ENCODE peak calls at places on chromosome 3, in seven cellular contexts. One of them, this sample, is unnamed.

GRCh38 chr3:4977001-4977888 is 2.0 kb upstream of the BHLHE40 start:
- DNase-seq in H1: no peak
- DNase-seq in SK-N-SH: peak
- DNase-seq in GM12891: no peak
- DNase-seq in HepG2: peak
- DNase-seq in K562: peak
- DNase-seq in GM12878: peak
- DNase-seq in this sample: no peak

GRCh38 chr3:155912090-155912489 is 41.6 kb downstream of the GMPS start:
- DNase-seq in K562: no peak
- DNase-seq in HepG2: no peak
- DNase-seq in H1: no peak
- DNase-seq in GM12891: no peak
- DNase-seq in SK-N-SH: no peak
- DNase-seq in GM12878: no peak
- DNase-seq in this sample: no peak

GRCh38 chr3:129593595-129594339 is 12.7 kb downstream of the PLXND1 start:
- DNase-seq in H1: no peak
- DNase-seq in GM12878: no peak
- DNase-seq in SK-N-SH: no peak
- DNase-seq in K562: no peak
- DNase-seq in HepG2: peak
- DNase-seq in GM12891: no peak
- DNase-seq in this sample: no peak

GRCh38 chr3:120081719-120082118 is 12.5 kb downstream of the GSK3B start:
- DNase-seq in SK-N-SH: no peak
- DNase-seq in GM12878: no peak
- DNase-seq in HepG2: no peak
- DNase-seq in GM12891: no peak
- DNase-seq in H1: no peak
- DNase-seq in K562: no peak
- DNase-seq in this sample: no peak

GRCh38 chr3:109685084-109686079 is 348.0 kb upstream of the DPPA4 start:
- DNase-seq in GM12891: no peak
- DNase-seq in K562: no peak
- DNase-seq in GM12878: no peak
- DNase-seq in H1: no peak
- DNase-seq in HepG2: no peak
- DNase-seq in SK-N-SH: peak
- DNase-seq in this sample: no peak

GRCh38 chr3:43866529-43867353 is 176.0 kb downstream of the ABHD5 start:
- DNase-seq in GM12891: no peak
- DNase-seq in GM12878: no peak
- DNase-seq in HepG2: no peak
- DNase-seq in K562: no peak
- DNase-seq in SK-N-SH: no peak
- DNase-seq in H1: no peak
- DNase-seq in this sample: no peak

GRCh38 chr3:98329392-98330124 is 24.1 kb upstream of the OR5K4 start:
- DNase-seq in K562: peak
- DNase-seq in SK-N-SH: peak
- DNase-seq in GM12878: peak
- DNase-seq in GM12891: no peak
- DNase-seq in HepG2: peak
- DNase-seq in H1: no peak
- DNase-seq in this sample: no peak

GRCh38 chr3:20546636-20547035 is 360.6 kb upstream of the SGO1 start:
- DNase-seq in SK-N-SH: no peak
- DNase-seq in GM12891: no peak
- DNase-seq in HepG2: no peak
- DNase-seq in H1: no peak
- DNase-seq in GM12878: no peak
- DNase-seq in K562: no peak
- DNase-seq in this sample: no peak

GRCh38 chr3:124793054-124793740 is 62.9 kb downstream of the UMPS start:
- DNase-seq in GM12878: no peak
- DNase-seq in HepG2: no peak
- DNase-seq in K562: no peak
- DNase-seq in GM12891: no peak
- DNase-seq in H1: no peak
- DNase-seq in SK-N-SH: no peak
- DNase-seq in this sample: no peak

GRCh38 chr3:21638488-21638887 is 112.5 kb downstream of the ZNF385D start:
- DNase-seq in K562: no peak
- DNase-seq in H1: no peak
- DNase-seq in SK-N-SH: no peak
- DNase-seq in HepG2: no peak
- DNase-seq in GM12891: no peak
- DNase-seq in GM12878: no peak
- DNase-seq in this sample: no peak

GRCh38 chr3:132421832-132422231 is 4.5 kb downstream of the DNAJC13 start:
- DNase-seq in GM12891: no peak
- DNase-seq in K562: no peak
- DNase-seq in GM12878: no peak
- DNase-seq in SK-N-SH: no peak
- DNase-seq in HepG2: peak
- DNase-seq in H1: no peak
- DNase-seq in this sample: no peak

GRCh38 chr3:40229411-40229810 is 80.1 kb upstream of the EIF1B start:
- DNase-seq in SK-N-SH: no peak
- DNase-seq in GM12891: no peak
- DNase-seq in HepG2: no peak
- DNase-seq in GM12878: peak
- DNase-seq in K562: no peak
- DNase-seq in H1: no peak
- DNase-seq in this sample: no peak

GRCh38 chr3:156547637-156548036 is 7.3 kb downstream of the SSR3 start:
- DNase-seq in K562: no peak
- DNase-seq in HepG2: no peak
- DNase-seq in SK-N-SH: no peak
- DNase-seq in GM12878: no peak
- DNase-seq in H1: no peak
- DNase-seq in GM12891: no peak
- DNase-seq in this sample: no peak

GRCh38 chr3:47780727-47781325 is 867 bp downstream of the SMARCC1 start:
- DNase-seq in SK-N-SH: peak
- DNase-seq in GM12878: no peak
- DNase-seq in K562: no peak
- DNase-seq in H1: no peak
- DNase-seq in GM12891: no peak
- DNase-seq in HepG2: peak
- DNase-seq in this sample: no peak

GRCh38 chr3:191070201-191070600 is 128.8 kb upstream of the OSTN start:
- DNase-seq in SK-N-SH: no peak
- DNase-seq in GM12891: no peak
- DNase-seq in K562: no peak
- DNase-seq in GM12878: no peak
- DNase-seq in HepG2: no peak
- DNase-seq in H1: no peak
- DNase-seq in this sample: no peak

GRCh38 chr3:72042397-72043211 is 257.7 kb upstream of the PROK2 start:
- DNase-seq in GM12891: no peak
- DNase-seq in HepG2: no peak
- DNase-seq in SK-N-SH: no peak
- DNase-seq in H1: no peak
- DNase-seq in GM12878: no peak
- DNase-seq in K562: peak
- DNase-seq in this sample: no peak

GRCh38 chr3:18103591-18103990 is 321.5 kb downstream of the SATB1 start:
- DNase-seq in H1: no peak
- DNase-seq in GM12891: no peak
- DNase-seq in K562: no peak
- DNase-seq in SK-N-SH: no peak
- DNase-seq in GM12878: no peak
- DNase-seq in HepG2: no peak
- DNase-seq in this sample: no peak

GRCh38 chr3:172635588-172635987 is 75.3 kb downstream of the NCEH1 start:
- DNase-seq in H1: no peak
- DNase-seq in K562: no peak
- DNase-seq in GM12878: peak
- DNase-seq in SK-N-SH: no peak
- DNase-seq in GM12891: peak
- DNase-seq in HepG2: no peak
- DNase-seq in this sample: peak

GRCh38 chr3:141368062-141368924 is at the start of gene ZBTB38:
- DNase-seq in K562: peak
- DNase-seq in GM12891: no peak
- DNase-seq in HepG2: peak
- DNase-seq in SK-N-SH: peak
- DNase-seq in H1: peak
- DNase-seq in GM12878: no peak
- DNase-seq in this sample: peak

GRCh38 chr3:59772416-59773408 is 722.9 kb upstream of the CFAP20DC start:
- DNase-seq in GM12878: no peak
- DNase-seq in SK-N-SH: no peak
- DNase-seq in HepG2: no peak
- DNase-seq in H1: no peak
- DNase-seq in K562: no peak
- DNase-seq in GM12891: no peak
- DNase-seq in this sample: no peak

GRCh38 chr3:17399586-17399985 is 342.8 kb downstream of the TBC1D5 start:
- DNase-seq in H1: no peak
- DNase-seq in SK-N-SH: no peak
- DNase-seq in K562: no peak
- DNase-seq in GM12891: no peak
- DNase-seq in HepG2: no peak
- DNase-seq in GM12878: peak
- DNase-seq in this sample: no peak

GRCh38 chr3:186108106-186108940 is 566 bp downstream of the ETV5 start:
- DNase-seq in H1: no peak
- DNase-seq in GM12891: peak
- DNase-seq in SK-N-SH: peak
- DNase-seq in K562: peak
- DNase-seq in HepG2: peak
- DNase-seq in GM12878: no peak
- DNase-seq in this sample: peak

DNA sequence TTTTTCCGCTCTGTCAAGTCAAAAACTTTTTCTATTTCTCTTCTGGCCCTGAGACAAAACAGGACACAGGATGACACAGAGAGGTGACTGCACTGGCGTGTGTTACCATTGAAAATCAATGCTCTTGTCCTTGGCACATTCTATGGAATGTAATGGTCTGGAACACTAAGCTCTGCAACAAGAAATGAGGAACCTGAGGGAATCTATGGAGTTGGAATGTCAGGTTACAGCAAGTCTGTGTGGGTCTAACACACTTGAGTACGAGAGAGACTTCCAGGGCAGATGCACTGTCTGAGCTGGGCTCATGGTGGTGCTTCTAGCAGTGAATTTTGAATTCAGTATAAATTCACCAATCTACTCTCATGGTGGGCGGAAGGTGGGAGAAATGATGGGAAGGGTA is 508.3 kb downstream of the TUSC7 start:
- DNase-seq in H1: no peak
- DNase-seq in GM12878: no peak
- DNase-seq in HepG2: no peak
- DNase-seq in GM12891: no peak
- DNase-seq in SK-N-SH: peak
- DNase-seq in K562: no peak
- DNase-seq in this sample: no peak
- TF ChIP-seq TAF1 in H1: no peak
- TF ChIP-seq TAF1 in GM12878: no peak
- TF ChIP-seq TAF1 in HepG2: no peak
- TF ChIP-seq TAF1 in GM12891: no peak
- TF ChIP-seq TAF1 in SK-N-SH: no peak
- TF ChIP-seq TAF1 in K562: no peak
- TF ChIP-seq TAF1 in this sample: no peak

DNA sequence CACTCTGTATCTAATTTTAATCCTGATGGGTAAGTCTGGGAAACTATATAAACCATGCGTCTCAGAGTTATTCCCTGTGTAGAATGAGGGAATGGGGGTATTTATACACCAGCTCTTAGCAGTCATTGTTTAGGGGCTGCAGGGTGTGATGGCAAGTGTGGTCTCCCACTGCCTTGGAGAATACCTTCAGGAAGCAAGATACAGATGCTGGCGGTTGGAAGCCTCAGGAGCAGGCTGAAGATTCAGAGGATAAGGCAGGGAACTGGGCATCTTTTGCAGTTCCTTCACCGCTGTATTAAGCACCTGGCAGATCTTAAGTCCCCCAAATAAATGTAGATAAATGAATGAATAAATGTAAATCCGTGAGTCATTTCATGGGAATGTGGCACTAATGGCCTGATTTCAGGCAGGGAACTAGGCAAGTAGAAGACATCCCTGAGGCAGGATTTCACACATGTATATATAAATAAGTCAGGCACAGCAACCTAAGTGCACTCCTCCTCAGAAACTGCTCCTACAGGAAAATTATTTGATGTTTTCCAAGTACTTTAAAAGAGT is 209.2 kb upstream of the GADL1 start:
- DNase-seq in HepG2: no peak
- DNase-seq in GM12891: no peak
- DNase-seq in GM12878: no peak
- DNase-seq in SK-N-SH: no peak
- DNase-seq in K562: no peak
- DNase-seq in H1: no peak
- DNase-seq in this sample: no peak
- TF ChIP-seq TAF1 in HepG2: no peak
- TF ChIP-seq TAF1 in GM12891: no peak
- TF ChIP-seq TAF1 in GM12878: no peak
- TF ChIP-seq TAF1 in SK-N-SH: no peak
- TF ChIP-seq TAF1 in K562: no peak
- TF ChIP-seq TAF1 in H1: no peak
- TF ChIP-seq TAF1 in this sample: no peak

DNA sequence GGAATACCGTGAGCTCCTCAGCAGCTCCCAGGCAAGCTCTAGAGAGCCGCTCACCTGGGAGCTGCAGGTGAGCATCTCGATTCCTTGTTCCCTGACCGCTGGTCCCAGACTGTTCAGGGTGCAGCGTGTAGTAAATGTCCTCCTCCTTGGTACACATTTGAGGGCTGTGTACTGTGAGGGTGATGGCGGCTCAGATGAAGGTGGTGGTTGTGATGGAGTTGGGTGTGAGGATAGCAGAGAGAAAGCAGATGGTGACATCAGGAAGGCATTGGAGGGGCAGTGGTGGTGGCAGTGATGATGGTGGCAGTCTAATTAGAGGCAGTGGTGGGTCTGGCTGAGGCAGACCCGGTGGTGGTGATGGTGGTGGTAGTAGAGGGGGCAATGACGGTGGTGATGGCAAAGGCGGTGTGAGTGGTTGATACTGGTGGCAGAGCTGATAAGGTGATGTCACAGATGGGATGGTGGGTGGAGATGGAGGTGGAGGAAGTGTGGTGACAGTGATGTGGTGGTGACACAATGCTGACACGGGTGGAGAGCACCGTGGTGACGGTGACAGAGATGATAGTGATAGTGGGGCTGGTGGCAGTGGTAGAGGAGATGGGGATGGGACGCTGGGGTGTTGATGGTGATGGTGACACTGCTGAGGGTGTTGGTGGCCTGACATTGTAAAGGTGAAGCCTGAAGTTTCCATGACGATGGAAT is at the start of gene DNAJB8:
- DNase-seq in SK-N-SH: no peak
- DNase-seq in H1: no peak
- DNase-seq in K562: no peak
- DNase-seq in GM12878: no peak
- DNase-seq in HepG2: no peak
- DNase-seq in GM12891: no peak
- DNase-seq in this sample: no peak
- TF ChIP-seq TAF1 in SK-N-SH: no peak
- TF ChIP-seq TAF1 in H1: no peak
- TF ChIP-seq TAF1 in K562: no peak
- TF ChIP-seq TAF1 in GM12878: no peak
- TF ChIP-seq TAF1 in HepG2: no peak
- TF ChIP-seq TAF1 in GM12891: no peak
- TF ChIP-seq TAF1 in this sample: no peak

GRCh38 chr3:107373896-107374295 is 3.3 kb upstream of the CCDC54 start:
- DNase-seq in HepG2: no peak
- DNase-seq in SK-N-SH: no peak
- DNase-seq in K562: no peak
- DNase-seq in GM12891: no peak
- DNase-seq in H1: no peak
- DNase-seq in GM12878: no peak
- DNase-seq in this sample: no peak
- TF ChIP-seq TAF1 in HepG2: no peak
- TF ChIP-seq TAF1 in SK-N-SH: no peak
- TF ChIP-seq TAF1 in K562: no peak
- TF ChIP-seq TAF1 in GM12891: no peak
- TF ChIP-seq TAF1 in H1: no peak
- TF ChIP-seq TAF1 in GM12878: no peak
- TF ChIP-seq TAF1 in this sample: no peak

This sample was measured in GM12892.